ENCODE peak calls at places on chromosomes 3 and 15, in ten cellular contexts. One of them, this sample, is unnamed.

GRCh38 chr15:65789759-65790158 is 2.3 kb downstream of the DENND4A start:
- DNase-seq in A549: no peak
- DNase-seq in cardiac fibroblast: no peak
- DNase-seq in lower leg skin: no peak
- DNase-seq in cardiac muscle cell: no peak
- DNase-seq in stomach: no peak
- DNase-seq in activated B cell treated with CpG ODN at 0.5 μM for 24 hours: no peak
- DNase-seq in MM.1S: no peak
- DNase-seq in CD4-positive, alpha-beta T cell: no peak
- DNase-seq in WTC11: no peak
- DNase-seq in this sample: no peak

GRCh38 chr15:46467041-46467440 is 832.2 kb downstream of the SQOR start:
- DNase-seq in A549: no peak
- DNase-seq in cardiac fibroblast: no peak
- DNase-seq in lower leg skin: no peak
- DNase-seq in cardiac muscle cell: no peak
- DNase-seq in stomach: no peak
- DNase-seq in activated B cell treated with CpG ODN at 0.5 μM for 24 hours: no peak
- DNase-seq in MM.1S: no peak
- DNase-seq in CD4-positive, alpha-beta T cell: no peak
- DNase-seq in WTC11: no peak
- DNase-seq in this sample: no peak

GRCh38 chr3:106699093-106699492 is 678.1 kb upstream of the CCDC54 start:
- DNase-seq in A549: no peak
- DNase-seq in cardiac fibroblast: no peak
- DNase-seq in lower leg skin: no peak
- DNase-seq in cardiac muscle cell: no peak
- DNase-seq in stomach: no peak
- DNase-seq in activated B cell treated with CpG ODN at 0.5 μM for 24 hours: no peak
- DNase-seq in MM.1S: no peak
- DNase-seq in CD4-positive, alpha-beta T cell: no peak
- DNase-seq in WTC11: no peak
- DNase-seq in this sample: no peak

GRCh38 chr3:168988867-168989266 is 674.6 kb downstream of the MECOM start:
- DNase-seq in A549: no peak
- DNase-seq in cardiac fibroblast: no peak
- DNase-seq in lower leg skin: no peak
- DNase-seq in cardiac muscle cell: no peak
- DNase-seq in stomach: no peak
- DNase-seq in activated B cell treated with CpG ODN at 0.5 μM for 24 hours: no peak
- DNase-seq in MM.1S: no peak
- DNase-seq in CD4-positive, alpha-beta T cell: no peak
- DNase-seq in WTC11: no peak
- DNase-seq in this sample: no peak

GRCh38 chr3:4720316-4721075 is 227.3 kb downstream of the ITPR1 start:
- DNase-seq in A549: peak
- DNase-seq in cardiac fibroblast: peak
- DNase-seq in lower leg skin: peak
- DNase-seq in cardiac muscle cell: peak
- DNase-seq in stomach: peak
- DNase-seq in activated B cell treated with CpG ODN at 0.5 μM for 24 hours: no peak
- DNase-seq in MM.1S: no peak
- DNase-seq in CD4-positive, alpha-beta T cell: no peak
- DNase-seq in WTC11: peak
- DNase-seq in this sample: peak

GRCh38 chr15:39670687-39671086 is 89.8 kb downstream of the THBS1 start:
- DNase-seq in A549: no peak
- DNase-seq in cardiac fibroblast: no peak
- DNase-seq in lower leg skin: no peak
- DNase-seq in cardiac muscle cell: no peak
- DNase-seq in stomach: no peak
- DNase-seq in activated B cell treated with CpG ODN at 0.5 μM for 24 hours: no peak
- DNase-seq in MM.1S: no peak
- DNase-seq in CD4-positive, alpha-beta T cell: no peak
- DNase-seq in WTC11: no peak
- DNase-seq in this sample: no peak

GRCh38 chr3:11260460-11260859 is 11.7 kb upstream of the ATG7 start:
- DNase-seq in A549: no peak
- DNase-seq in cardiac fibroblast: no peak
- DNase-seq in lower leg skin: no peak
- DNase-seq in cardiac muscle cell: no peak
- DNase-seq in stomach: no peak
- DNase-seq in activated B cell treated with CpG ODN at 0.5 μM for 24 hours: no peak
- DNase-seq in MM.1S: no peak
- DNase-seq in CD4-positive, alpha-beta T cell: no peak
- DNase-seq in WTC11: no peak
- DNase-seq in this sample: no peak

GRCh38 chr15:81410318-81410753 is 36.3 kb upstream of the TMC3 start:
- DNase-seq in A549: peak
- DNase-seq in cardiac fibroblast: peak
- DNase-seq in lower leg skin: peak
- DNase-seq in cardiac muscle cell: peak
- DNase-seq in stomach: no peak
- DNase-seq in activated B cell treated with CpG ODN at 0.5 μM for 24 hours: no peak
- DNase-seq in MM.1S: peak
- DNase-seq in CD4-positive, alpha-beta T cell: peak
- DNase-seq in WTC11: peak
- DNase-seq in this sample: peak

GRCh38 chr15:69762373-69763148 is 309.9 kb downstream of the RPLP1 start:
- DNase-seq in A549: no peak
- DNase-seq in cardiac fibroblast: peak
- DNase-seq in lower leg skin: no peak
- DNase-seq in cardiac muscle cell: peak
- DNase-seq in stomach: no peak
- DNase-seq in activated B cell treated with CpG ODN at 0.5 μM for 24 hours: no peak
- DNase-seq in MM.1S: no peak
- DNase-seq in CD4-positive, alpha-beta T cell: no peak
- DNase-seq in WTC11: peak
- DNase-seq in this sample: no peak

GRCh38 chr15:89097313-89097712 is 9.1 kb downstream of the ABHD2 start:
- DNase-seq in A549: no peak
- DNase-seq in cardiac fibroblast: no peak
- DNase-seq in lower leg skin: no peak
- DNase-seq in cardiac muscle cell: no peak
- DNase-seq in stomach: no peak
- DNase-seq in activated B cell treated with CpG ODN at 0.5 μM for 24 hours: no peak
- DNase-seq in MM.1S: no peak
- DNase-seq in CD4-positive, alpha-beta T cell: no peak
- DNase-seq in WTC11: no peak
- DNase-seq in this sample: no peak

GRCh38 chr3:3201584-3201983 is 22.1 kb upstream of the CRBN start:
- DNase-seq in A549: no peak
- DNase-seq in cardiac fibroblast: no peak
- DNase-seq in lower leg skin: no peak
- DNase-seq in cardiac muscle cell: no peak
- DNase-seq in stomach: no peak
- DNase-seq in activated B cell treated with CpG ODN at 0.5 μM for 24 hours: no peak
- DNase-seq in MM.1S: peak
- DNase-seq in CD4-positive, alpha-beta T cell: no peak
- DNase-seq in WTC11: no peak
- DNase-seq in this sample: no peak

GRCh38 chr15:50883903-50884302 is 24.6 kb upstream of the AP4E1 start:
- DNase-seq in A549: no peak
- DNase-seq in cardiac fibroblast: peak
- DNase-seq in lower leg skin: no peak
- DNase-seq in cardiac muscle cell: peak
- DNase-seq in stomach: no peak
- DNase-seq in activated B cell treated with CpG ODN at 0.5 μM for 24 hours: no peak
- DNase-seq in MM.1S: peak
- DNase-seq in CD4-positive, alpha-beta T cell: no peak
- DNase-seq in WTC11: no peak
- DNase-seq in this sample: no peak

GRCh38 chr3:147816770-147817169 is 407.6 kb downstream of the ZIC1 start:
- DNase-seq in A549: no peak
- DNase-seq in cardiac fibroblast: peak
- DNase-seq in lower leg skin: peak
- DNase-seq in cardiac muscle cell: peak
- DNase-seq in stomach: no peak
- DNase-seq in activated B cell treated with CpG ODN at 0.5 μM for 24 hours: no peak
- DNase-seq in MM.1S: no peak
- DNase-seq in CD4-positive, alpha-beta T cell: no peak
- DNase-seq in WTC11: no peak
- DNase-seq in this sample: peak

GRCh38 chr3:187767266-187768032 is 22.2 kb upstream of the BCL6 start:
- DNase-seq in A549: no peak
- DNase-seq in cardiac fibroblast: peak
- DNase-seq in lower leg skin: no peak
- DNase-seq in cardiac muscle cell: peak
- DNase-seq in stomach: no peak
- DNase-seq in activated B cell treated with CpG ODN at 0.5 μM for 24 hours: no peak
- DNase-seq in MM.1S: no peak
- DNase-seq in CD4-positive, alpha-beta T cell: no peak
- DNase-seq in WTC11: no peak
- DNase-seq in this sample: no peak

GRCh38 chr3:48026951-48027908 is 11.0 kb upstream of the MAP4 start:
- DNase-seq in A549: no peak
- DNase-seq in cardiac fibroblast: no peak
- DNase-seq in lower leg skin: no peak
- DNase-seq in cardiac muscle cell: no peak
- DNase-seq in stomach: no peak
- DNase-seq in activated B cell treated with CpG ODN at 0.5 μM for 24 hours: no peak
- DNase-seq in MM.1S: no peak
- DNase-seq in CD4-positive, alpha-beta T cell: no peak
- DNase-seq in WTC11: no peak
- DNase-seq in this sample: no peak

GRCh38 chr15:83446417-83446816 is 724 bp upstream of the SH3GL3 start:
- DNase-seq in A549: no peak
- DNase-seq in cardiac fibroblast: no peak
- DNase-seq in lower leg skin: no peak
- DNase-seq in cardiac muscle cell: no peak
- DNase-seq in stomach: no peak
- DNase-seq in activated B cell treated with CpG ODN at 0.5 μM for 24 hours: no peak
- DNase-seq in MM.1S: no peak
- DNase-seq in CD4-positive, alpha-beta T cell: no peak
- DNase-seq in WTC11: no peak
- DNase-seq in this sample: no peak

GRCh38 chr3:154018100-154018696 is 103.0 kb upstream of the ARHGEF26 start:
- DNase-seq in A549: peak
- DNase-seq in cardiac fibroblast: peak
- DNase-seq in lower leg skin: no peak
- DNase-seq in cardiac muscle cell: peak
- DNase-seq in stomach: peak
- DNase-seq in activated B cell treated with CpG ODN at 0.5 μM for 24 hours: no peak
- DNase-seq in MM.1S: peak
- DNase-seq in CD4-positive, alpha-beta T cell: no peak
- DNase-seq in WTC11: peak
- DNase-seq in this sample: peak
- TF ChIP-seq CTCF in A549: peak
- TF ChIP-seq CTCF in cardiac fibroblast: peak
- TF ChIP-seq CTCF in lower leg skin: no peak
- TF ChIP-seq CTCF in cardiac muscle cell: peak
- TF ChIP-seq CTCF in stomach: peak
- TF ChIP-seq CTCF in activated B cell treated with CpG ODN at 0.5 μM for 24 hours: no peak
- TF ChIP-seq CTCF in MM.1S: peak
- TF ChIP-seq CTCF in CD4-positive, alpha-beta T cell: peak
- TF ChIP-seq CTCF in WTC11: peak
- TF ChIP-seq CTCF in this sample: peak

GRCh38 chr3:132730891-132731580 is 8.8 kb upstream of the NPHP3 start:
- DNase-seq in A549: peak
- DNase-seq in cardiac fibroblast: peak
- DNase-seq in lower leg skin: no peak
- DNase-seq in cardiac muscle cell: peak
- DNase-seq in stomach: no peak
- DNase-seq in activated B cell treated with CpG ODN at 0.5 μM for 24 hours: no peak
- DNase-seq in MM.1S: peak
- DNase-seq in CD4-positive, alpha-beta T cell: no peak
- DNase-seq in WTC11: no peak
- DNase-seq in this sample: peak
- TF ChIP-seq CTCF in A549: peak
- TF ChIP-seq CTCF in cardiac fibroblast: peak
- TF ChIP-seq CTCF in lower leg skin: no peak
- TF ChIP-seq CTCF in cardiac muscle cell: peak
- TF ChIP-seq CTCF in stomach: peak
- TF ChIP-seq CTCF in activated B cell treated with CpG ODN at 0.5 μM for 24 hours: no peak
- TF ChIP-seq CTCF in MM.1S: peak
- TF ChIP-seq CTCF in CD4-positive, alpha-beta T cell: peak
- TF ChIP-seq CTCF in WTC11: no peak
- TF ChIP-seq CTCF in this sample: peak

GRCh38 chr3:180631317-180631716 is 29.4 kb downstream of the TTC14 start:
- DNase-seq in A549: no peak
- DNase-seq in cardiac fibroblast: no peak
- DNase-seq in lower leg skin: no peak
- DNase-seq in cardiac muscle cell: no peak
- DNase-seq in stomach: no peak
- DNase-seq in activated B cell treated with CpG ODN at 0.5 μM for 24 hours: no peak
- DNase-seq in MM.1S: no peak
- DNase-seq in CD4-positive, alpha-beta T cell: no peak
- DNase-seq in WTC11: no peak
- DNase-seq in this sample: no peak
- TF ChIP-seq CTCF in A549: no peak
- TF ChIP-seq CTCF in cardiac fibroblast: peak
- TF ChIP-seq CTCF in lower leg skin: no peak
- TF ChIP-seq CTCF in cardiac muscle cell: no peak
- TF ChIP-seq CTCF in stomach: no peak
- TF ChIP-seq CTCF in activated B cell treated with CpG ODN at 0.5 μM for 24 hours: no peak
- TF ChIP-seq CTCF in MM.1S: peak
- TF ChIP-seq CTCF in CD4-positive, alpha-beta T cell: no peak
- TF ChIP-seq CTCF in WTC11: no peak
- TF ChIP-seq CTCF in this sample: no peak

DNA sequence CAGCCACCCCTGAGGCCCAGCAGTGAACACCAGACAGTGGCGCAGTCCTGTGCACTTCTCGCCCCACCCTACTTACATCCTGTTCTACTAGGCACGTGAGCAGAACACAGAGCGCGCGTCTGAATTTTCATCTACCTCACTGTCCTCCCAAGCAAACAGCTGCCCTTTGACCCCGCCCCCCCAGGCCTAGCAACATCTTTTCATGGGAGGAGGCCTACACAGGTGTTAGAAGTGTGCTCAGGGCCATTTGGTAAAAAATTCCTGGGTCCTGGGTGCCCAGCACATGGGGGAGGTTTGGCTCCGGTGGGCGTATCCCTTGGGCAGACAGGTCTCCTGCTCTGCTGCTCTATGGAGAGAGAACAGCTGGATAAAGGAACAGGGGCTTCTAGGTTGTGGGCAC is 95.0 kb downstream of the MYLK start:
- DNase-seq in A549: no peak
- DNase-seq in cardiac fibroblast: no peak
- DNase-seq in lower leg skin: peak
- DNase-seq in cardiac muscle cell: no peak
- DNase-seq in stomach: no peak
- DNase-seq in activated B cell treated with CpG ODN at 0.5 μM for 24 hours: no peak
- DNase-seq in MM.1S: no peak
- DNase-seq in CD4-positive, alpha-beta T cell: no peak
- DNase-seq in WTC11: no peak
- DNase-seq in this sample: no peak
- TF ChIP-seq CTCF in A549: no peak
- TF ChIP-seq CTCF in cardiac fibroblast: no peak
- TF ChIP-seq CTCF in lower leg skin: no peak
- TF ChIP-seq CTCF in cardiac muscle cell: no peak
- TF ChIP-seq CTCF in stomach: no peak
- TF ChIP-seq CTCF in activated B cell treated with CpG ODN at 0.5 μM for 24 hours: no peak
- TF ChIP-seq CTCF in MM.1S: no peak
- TF ChIP-seq CTCF in CD4-positive, alpha-beta T cell: no peak
- TF ChIP-seq CTCF in WTC11: no peak
- TF ChIP-seq CTCF in this sample: no peak